ENCODE peak calls at places on chromosomes 16 and 17, in nine cellular contexts. L is breast epithelium, K is ascending aorta, B is RWPE1, G is brain microvascular endothelial cell, I is dorsolateral prefrontal cortex, S is spleen, F is GM12878, M is Peyer's patch. V is an unnamed sample.

GRCh38 chr17:15954222-15954621 is 9.3 kb downstream of the ADORA2B start:
- DNase-seq in L (no peak), K (no peak), B (peak), G (peak), I (no peak), S (peak), F (no peak), M (no peak), V (no peak)

GRCh38 chr16:1152651-1153259 is at the start of gene CACNA1H:
- DNase-seq in L (no peak), K (no peak), B (peak), G (no peak), I (no peak), S (no peak), F (no peak), M (no peak), V (peak)

GRCh38 chr17:67520282-67520906 is 143.3 kb downstream of the PITPNC1 start:
- DNase-seq in L (no peak), K (no peak), B (no peak), G (no peak), I (no peak), S (no peak), F (no peak), M (no peak), V (no peak)

GRCh38 chr16:83031524-83031923 is 404.8 kb downstream of the CDH13 start:
- DNase-seq in L (no peak), K (no peak), B (no peak), G (peak), I (no peak), S (no peak), F (no peak), M (no peak), V (no peak)

GRCh38 chr16:47984669-47985068 is 171.1 kb downstream of the ABCC12 start:
- DNase-seq in L (no peak), K (no peak), B (no peak), G (no peak), I (no peak), S (no peak), F (no peak), M (no peak), V (no peak)

GRCh38 chr17:19000531-19001011 is 4.0 kb downstream of the FAM83G start:
- DNase-seq in L (no peak), K (no peak), B (peak), G (peak), I (no peak), S (no peak), F (no peak), M (no peak), V (no peak)

GRCh38 chr17:27473190-27473747 is 17.0 kb downstream of the KSR1 start:
- DNase-seq in L (no peak), K (no peak), B (no peak), G (no peak), I (no peak), S (no peak), F (no peak), M (no peak), V (no peak)

GRCh38 chr16:56911771-56912541 is 20.0 kb upstream of the HERPUD1 start:
- DNase-seq in L (no peak), K (peak), B (no peak), G (peak), I (no peak), S (peak), F (peak), M (peak), V (no peak)

GRCh38 chr16:51416921-51417320 is 265.9 kb upstream of the SALL1 start:
- DNase-seq in L (no peak), K (no peak), B (no peak), G (no peak), I (no peak), S (no peak), F (no peak), M (no peak), V (no peak)

GRCh38 chr17:31414590-31414918 is 23.1 kb downstream of the RAB11FIP4 start:
- DNase-seq in L (no peak), K (no peak), B (no peak), G (no peak), I (no peak), S (no peak), F (no peak), M (no peak), V (no peak)

GRCh38 chr16:66521227-66521626 is 28.7 kb downstream of the TK2 start:
- DNase-seq in L (no peak), K (no peak), B (no peak), G (no peak), I (no peak), S (no peak), F (no peak), M (no peak), V (no peak)
- H3K27ac ChIP-seq in L (peak), K (peak), B (peak), G (no peak), I (peak), S (peak), F (no peak), M (peak), V (peak)

GRCh38 chr16:84049403-84050060 is 6.9 kb upstream of the SLC38A8 start:
- DNase-seq in L (no peak), K (no peak), B (no peak), G (no peak), I (no peak), S (peak), F (no peak), M (no peak), V (no peak)

GRCh38 chr16:84052071-84052622 is 9.6 kb upstream of the SLC38A8 start:
- DNase-seq in L (no peak), K (no peak), B (no peak), G (no peak), I (no peak), S (peak), F (no peak), M (no peak), V (no peak)

GRCh38 chr16:84048306-84048705 is 5.7 kb upstream of the SLC38A8 start:
- DNase-seq in L (no peak), K (no peak), B (no peak), G (no peak), I (no peak), S (peak), F (no peak), M (no peak), V (no peak)

GRCh38 chr16:84048871-84049270 is 6.3 kb upstream of the SLC38A8 start:
- DNase-seq in L (no peak), K (no peak), B (no peak), G (no peak), I (no peak), S (peak), F (no peak), M (no peak), V (no peak)

GRCh38 chr16:84050316-84050715 is 7.7 kb upstream of the SLC38A8 start:
- DNase-seq in L (no peak), K (no peak), B (no peak), G (no peak), I (no peak), S (peak), F (no peak), M (no peak), V (no peak)
- H3K27ac ChIP-seq in L (no peak), K (no peak), B (no peak), G (no peak), I (no peak), S (no peak), F (no peak), M (no peak), V (no peak)

DNA sequence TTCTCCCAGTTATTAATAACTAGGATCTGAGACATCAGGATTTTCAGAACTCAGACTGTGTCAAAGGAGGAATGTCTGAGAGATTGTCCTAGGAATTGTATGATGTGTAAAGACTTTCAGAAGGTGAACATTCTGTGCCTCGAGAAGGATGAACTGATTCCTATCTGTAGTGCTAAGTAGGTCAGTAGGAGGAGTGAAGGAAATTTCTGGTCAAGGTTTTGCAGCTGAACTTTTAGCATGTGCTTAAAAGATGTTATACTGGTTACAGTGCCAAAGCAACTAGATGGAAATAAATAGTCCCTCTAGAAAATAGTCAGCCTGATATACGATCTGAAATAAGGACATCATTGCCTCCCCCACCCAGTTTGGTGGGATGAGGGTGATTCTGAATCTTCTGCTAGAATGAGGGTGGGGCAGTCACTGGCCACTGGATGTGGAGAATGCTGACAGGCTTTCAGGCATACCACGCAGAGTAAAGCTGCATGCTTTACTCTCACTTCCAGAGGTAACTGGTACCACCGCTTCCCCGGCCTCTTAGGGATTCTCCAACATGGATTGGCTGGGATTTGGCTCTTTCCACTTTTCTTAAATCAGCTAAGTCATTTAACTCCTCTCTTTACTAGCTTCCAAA is 57.2 kb upstream of the VPS4A start:
- DNase-seq in L (no peak), K (no peak), B (no peak), G (no peak), I (no peak), S (no peak), F (no peak), M (no peak), V (no peak)
- H3K27ac ChIP-seq in L (peak), K (no peak), B (no peak), G (no peak), I (no peak), S (peak), F (no peak), M (peak), V (no peak)

GRCh38 chr16:15521758-15522509 is 87.5 kb downstream of the BMERB1 start:
- DNase-seq in L (no peak), K (no peak), B (no peak), G (no peak), I (no peak), S (no peak), F (no peak), M (no peak), V (no peak)
- H3K27ac ChIP-seq in L (peak), K (no peak), B (no peak), G (no peak), I (peak), S (peak), F (no peak), M (peak), V (no peak)